ENCODE peak calls at places on chromosomes 1 and 21, in four cellular contexts. One of them, this sample, is unnamed.

GRCh38 chr21:42988234-42988965 is 14.0 kb downstream of the PKNOX1 start:
- DNase-seq in M059J: no peak
- DNase-seq in stimulated activated CD4-positive, alpha-beta T cell treated with anti-CD3 and anti-CD28 coated beads, Interleukin-1b, Interleukin-23, amount 100 ng/mL, for 4 hours: no peak
- DNase-seq in cardiac fibroblast: peak; percentile 40
- DNase-seq in this sample: no peak

GRCh38 chr1:161244888-161245287 is 6.9 kb upstream of the NR1I3 start:
- DNase-seq in M059J: no peak
- DNase-seq in stimulated activated CD4-positive, alpha-beta T cell treated with anti-CD3 and anti-CD28 coated beads, Interleukin-1b, Interleukin-23, amount 100 ng/mL, for 4 hours: no peak
- DNase-seq in cardiac fibroblast: no peak
- DNase-seq in this sample: no peak

GRCh38 chr1:19423130-19423529 is 62.2 kb downstream of the CAPZB start:
- DNase-seq in M059J: no peak
- DNase-seq in stimulated activated CD4-positive, alpha-beta T cell treated with anti-CD3 and anti-CD28 coated beads, Interleukin-1b, Interleukin-23, amount 100 ng/mL, for 4 hours: no peak
- DNase-seq in cardiac fibroblast: no peak
- DNase-seq in this sample: no peak

GRCh38 chr21:37531402-37532042 is 164.9 kb downstream of the DYRK1A start:
- DNase-seq in M059J: no peak
- DNase-seq in stimulated activated CD4-positive, alpha-beta T cell treated with anti-CD3 and anti-CD28 coated beads, Interleukin-1b, Interleukin-23, amount 100 ng/mL, for 4 hours: no peak
- DNase-seq in cardiac fibroblast: no peak
- DNase-seq in this sample: no peak

GRCh38 chr1:31376374-31377134 is 3.7 kb upstream of the FABP3 start:
- DNase-seq in M059J: peak; percentile 88
- DNase-seq in stimulated activated CD4-positive, alpha-beta T cell treated with anti-CD3 and anti-CD28 coated beads, Interleukin-1b, Interleukin-23, amount 100 ng/mL, for 4 hours: no peak
- DNase-seq in cardiac fibroblast: peak; percentile 99
- DNase-seq in this sample: no peak

GRCh38 chr1:3610165-3610822 is 1.0 kb downstream of the MEGF6 start:
- DNase-seq in M059J: no peak
- DNase-seq in stimulated activated CD4-positive, alpha-beta T cell treated with anti-CD3 and anti-CD28 coated beads, Interleukin-1b, Interleukin-23, amount 100 ng/mL, for 4 hours: no peak
- DNase-seq in cardiac fibroblast: peak; percentile 19
- DNase-seq in this sample: no peak

GRCh38 chr1:97138515-97139032 is 417.0 kb downstream of the PTBP2 start:
- DNase-seq in M059J: no peak
- DNase-seq in stimulated activated CD4-positive, alpha-beta T cell treated with anti-CD3 and anti-CD28 coated beads, Interleukin-1b, Interleukin-23, amount 100 ng/mL, for 4 hours: no peak
- DNase-seq in cardiac fibroblast: no peak
- DNase-seq in this sample: no peak

GRCh38 chr1:185741551-185741950 is 7.4 kb downstream of the HMCN1 start:
- DNase-seq in M059J: no peak
- DNase-seq in stimulated activated CD4-positive, alpha-beta T cell treated with anti-CD3 and anti-CD28 coated beads, Interleukin-1b, Interleukin-23, amount 100 ng/mL, for 4 hours: no peak
- DNase-seq in cardiac fibroblast: peak; percentile 40
- DNase-seq in this sample: no peak

GRCh38 chr1:53183277-53183990 is 13.2 kb upstream of the CPT2 start:
- DNase-seq in M059J: no peak
- DNase-seq in stimulated activated CD4-positive, alpha-beta T cell treated with anti-CD3 and anti-CD28 coated beads, Interleukin-1b, Interleukin-23, amount 100 ng/mL, for 4 hours: no peak
- DNase-seq in cardiac fibroblast: no peak
- DNase-seq in this sample: no peak

GRCh38 chr1:233843523-233844204 is 60.8 kb upstream of the SLC35F3 start:
- DNase-seq in M059J: peak; percentile 95
- DNase-seq in stimulated activated CD4-positive, alpha-beta T cell treated with anti-CD3 and anti-CD28 coated beads, Interleukin-1b, Interleukin-23, amount 100 ng/mL, for 4 hours: no peak
- DNase-seq in cardiac fibroblast: no peak
- DNase-seq in this sample: no peak

GRCh38 chr1:173639102-173639501 is 4.0 kb downstream of the TEX50 start:
- DNase-seq in M059J: no peak
- DNase-seq in stimulated activated CD4-positive, alpha-beta T cell treated with anti-CD3 and anti-CD28 coated beads, Interleukin-1b, Interleukin-23, amount 100 ng/mL, for 4 hours: no peak
- DNase-seq in cardiac fibroblast: no peak
- DNase-seq in this sample: no peak

GRCh38 chr1:240031414-240031813 is 60.3 kb upstream of the FMN2 start:
- DNase-seq in M059J: peak; percentile 83
- DNase-seq in stimulated activated CD4-positive, alpha-beta T cell treated with anti-CD3 and anti-CD28 coated beads, Interleukin-1b, Interleukin-23, amount 100 ng/mL, for 4 hours: no peak
- DNase-seq in cardiac fibroblast: peak; percentile 54
- DNase-seq in this sample: no peak

GRCh38 chr1:227774721-227775665 is 39.8 kb downstream of the SNAP47 start:
- DNase-seq in M059J: peak; percentile 17
- DNase-seq in stimulated activated CD4-positive, alpha-beta T cell treated with anti-CD3 and anti-CD28 coated beads, Interleukin-1b, Interleukin-23, amount 100 ng/mL, for 4 hours: no peak
- DNase-seq in cardiac fibroblast: no peak
- DNase-seq in this sample: no peak

GRCh38 chr1:239155466-239155865 is 230.9 kb upstream of the CHRM3 start:
- DNase-seq in M059J: no peak
- DNase-seq in stimulated activated CD4-positive, alpha-beta T cell treated with anti-CD3 and anti-CD28 coated beads, Interleukin-1b, Interleukin-23, amount 100 ng/mL, for 4 hours: no peak
- DNase-seq in cardiac fibroblast: no peak
- DNase-seq in this sample: no peak

GRCh38 chr1:210250665-210250997 is 18.0 kb downstream of the SERTAD4 start:
- DNase-seq in M059J: peak; percentile 49
- DNase-seq in stimulated activated CD4-positive, alpha-beta T cell treated with anti-CD3 and anti-CD28 coated beads, Interleukin-1b, Interleukin-23, amount 100 ng/mL, for 4 hours: no peak
- DNase-seq in cardiac fibroblast: no peak
- DNase-seq in this sample: no peak

GRCh38 chr1:208980590-208980989 is 602.9 kb upstream of the CAMK1G start:
- DNase-seq in M059J: peak; percentile 40
- DNase-seq in stimulated activated CD4-positive, alpha-beta T cell treated with anti-CD3 and anti-CD28 coated beads, Interleukin-1b, Interleukin-23, amount 100 ng/mL, for 4 hours: no peak
- DNase-seq in cardiac fibroblast: peak; percentile 10
- DNase-seq in this sample: no peak

GRCh38 chr1:151897861-151898468 is 11.3 kb downstream of the THEM4 start:
- DNase-seq in M059J: no peak
- DNase-seq in stimulated activated CD4-positive, alpha-beta T cell treated with anti-CD3 and anti-CD28 coated beads, Interleukin-1b, Interleukin-23, amount 100 ng/mL, for 4 hours: no peak
- DNase-seq in cardiac fibroblast: no peak
- DNase-seq in this sample: no peak

GRCh38 chr1:209715314-209715713 is 10.7 kb downstream of the HSD11B1 start:
- DNase-seq in M059J: no peak
- DNase-seq in stimulated activated CD4-positive, alpha-beta T cell treated with anti-CD3 and anti-CD28 coated beads, Interleukin-1b, Interleukin-23, amount 100 ng/mL, for 4 hours: no peak
- DNase-seq in cardiac fibroblast: no peak
- DNase-seq in this sample: no peak

GRCh38 chr1:86747304-86747703 is 42.9 kb downstream of the SH3GLB1 start:
- DNase-seq in M059J: no peak
- DNase-seq in stimulated activated CD4-positive, alpha-beta T cell treated with anti-CD3 and anti-CD28 coated beads, Interleukin-1b, Interleukin-23, amount 100 ng/mL, for 4 hours: no peak
- DNase-seq in cardiac fibroblast: no peak
- DNase-seq in this sample: no peak

GRCh38 chr1:200866521-200866920 is 6.3 kb upstream of the GPR25 start:
- DNase-seq in M059J: peak; percentile 30
- DNase-seq in stimulated activated CD4-positive, alpha-beta T cell treated with anti-CD3 and anti-CD28 coated beads, Interleukin-1b, Interleukin-23, amount 100 ng/mL, for 4 hours: no peak
- DNase-seq in cardiac fibroblast: peak; percentile 14
- DNase-seq in this sample: no peak

GRCh38 chr1:176779655-176780328 is 316.8 kb downstream of the PAPPA2 start:
- DNase-seq in M059J: no peak
- DNase-seq in stimulated activated CD4-positive, alpha-beta T cell treated with anti-CD3 and anti-CD28 coated beads, Interleukin-1b, Interleukin-23, amount 100 ng/mL, for 4 hours: no peak
- DNase-seq in cardiac fibroblast: no peak
- DNase-seq in this sample: no peak

GRCh38 chr1:227033880-227034279 is 93.8 kb downstream of the COQ8A start:
- DNase-seq in M059J: no peak
- DNase-seq in stimulated activated CD4-positive, alpha-beta T cell treated with anti-CD3 and anti-CD28 coated beads, Interleukin-1b, Interleukin-23, amount 100 ng/mL, for 4 hours: no peak
- DNase-seq in cardiac fibroblast: no peak
- DNase-seq in this sample: no peak

GRCh38 chr1:153774780-153775431 is at the start of gene SLC27A3:
- DNase-seq in M059J: peak; percentile 48
- DNase-seq in stimulated activated CD4-positive, alpha-beta T cell treated with anti-CD3 and anti-CD28 coated beads, Interleukin-1b, Interleukin-23, amount 100 ng/mL, for 4 hours: no peak
- DNase-seq in cardiac fibroblast: peak; percentile 35
- DNase-seq in this sample: no peak

GRCh38 chr1:36576677-36577076 is 94.0 kb upstream of the CSF3R start:
- DNase-seq in M059J: no peak
- DNase-seq in stimulated activated CD4-positive, alpha-beta T cell treated with anti-CD3 and anti-CD28 coated beads, Interleukin-1b, Interleukin-23, amount 100 ng/mL, for 4 hours: no peak
- DNase-seq in cardiac fibroblast: no peak
- DNase-seq in this sample: no peak

GRCh38 chr1:154998818-154999650 is 3.6 kb upstream of the ZBTB7B start:
- DNase-seq in M059J: no peak
- DNase-seq in stimulated activated CD4-positive, alpha-beta T cell treated with anti-CD3 and anti-CD28 coated beads, Interleukin-1b, Interleukin-23, amount 100 ng/mL, for 4 hours: peak; percentile 69
- DNase-seq in cardiac fibroblast: peak; percentile 79
- DNase-seq in this sample: peak; percentile 47

GRCh38 chr1:14321413-14321812 is 277.1 kb upstream of the KAZN start:
- DNase-seq in M059J: no peak
- DNase-seq in stimulated activated CD4-positive, alpha-beta T cell treated with anti-CD3 and anti-CD28 coated beads, Interleukin-1b, Interleukin-23, amount 100 ng/mL, for 4 hours: no peak
- DNase-seq in cardiac fibroblast: no peak
- DNase-seq in this sample: no peak

GRCh38 chr1:182990413-182991144 is 32.6 kb upstream of the LAMC1 start:
- DNase-seq in M059J: peak; percentile 71
- DNase-seq in stimulated activated CD4-positive, alpha-beta T cell treated with anti-CD3 and anti-CD28 coated beads, Interleukin-1b, Interleukin-23, amount 100 ng/mL, for 4 hours: no peak
- DNase-seq in cardiac fibroblast: peak; percentile 56
- DNase-seq in this sample: no peak

GRCh38 chr1:9028921-9029715 is 2.9 kb upstream of the SLC2A7 start:
- DNase-seq in M059J: no peak
- DNase-seq in stimulated activated CD4-positive, alpha-beta T cell treated with anti-CD3 and anti-CD28 coated beads, Interleukin-1b, Interleukin-23, amount 100 ng/mL, for 4 hours: no peak
- DNase-seq in cardiac fibroblast: peak; percentile 13
- DNase-seq in this sample: no peak

GRCh38 chr1:110524311-110525249 is 5.6 kb upstream of the KCNA10 start:
- DNase-seq in M059J: peak; percentile 23
- DNase-seq in stimulated activated CD4-positive, alpha-beta T cell treated with anti-CD3 and anti-CD28 coated beads, Interleukin-1b, Interleukin-23, amount 100 ng/mL, for 4 hours: peak; percentile 25
- DNase-seq in cardiac fibroblast: peak; percentile 38
- DNase-seq in this sample: peak; percentile 48

GRCh38 chr1:178579562-178579961 is 66.7 kb downstream of the TEX35 start:
- DNase-seq in M059J: no peak
- DNase-seq in stimulated activated CD4-positive, alpha-beta T cell treated with anti-CD3 and anti-CD28 coated beads, Interleukin-1b, Interleukin-23, amount 100 ng/mL, for 4 hours: no peak
- DNase-seq in cardiac fibroblast: no peak
- DNase-seq in this sample: no peak

GRCh38 chr1:67019600-67020136 is 34.3 kb downstream of the SLC35D1 start:
- DNase-seq in M059J: peak; percentile 96
- DNase-seq in stimulated activated CD4-positive, alpha-beta T cell treated with anti-CD3 and anti-CD28 coated beads, Interleukin-1b, Interleukin-23, amount 100 ng/mL, for 4 hours: no peak
- DNase-seq in cardiac fibroblast: peak; percentile 76
- DNase-seq in this sample: no peak

GRCh38 chr1:16720403-16721223 is 19.7 kb upstream of the RNU1-4 start:
- DNase-seq in M059J: no peak
- DNase-seq in stimulated activated CD4-positive, alpha-beta T cell treated with anti-CD3 and anti-CD28 coated beads, Interleukin-1b, Interleukin-23, amount 100 ng/mL, for 4 hours: no peak
- DNase-seq in cardiac fibroblast: no peak
- DNase-seq in this sample: no peak

GRCh38 chr1:30169269-30169668 is 554.1 kb downstream of the MATN1 start:
- DNase-seq in M059J: no peak
- DNase-seq in stimulated activated CD4-positive, alpha-beta T cell treated with anti-CD3 and anti-CD28 coated beads, Interleukin-1b, Interleukin-23, amount 100 ng/mL, for 4 hours: no peak
- DNase-seq in cardiac fibroblast: no peak
- DNase-seq in this sample: no peak

GRCh38 chr1:156499703-156500577 is 635 bp downstream of the MEF2D start:
- DNase-seq in M059J: no peak
- DNase-seq in stimulated activated CD4-positive, alpha-beta T cell treated with anti-CD3 and anti-CD28 coated beads, Interleukin-1b, Interleukin-23, amount 100 ng/mL, for 4 hours: no peak
- DNase-seq in cardiac fibroblast: no peak
- DNase-seq in this sample: peak; percentile 43

GRCh38 chr1:18288609-18289219 is 181.1 kb downstream of the IGSF21 start:
- DNase-seq in M059J: no peak
- DNase-seq in stimulated activated CD4-positive, alpha-beta T cell treated with anti-CD3 and anti-CD28 coated beads, Interleukin-1b, Interleukin-23, amount 100 ng/mL, for 4 hours: no peak
- DNase-seq in cardiac fibroblast: no peak
- DNase-seq in this sample: no peak

GRCh38 chr21:45029298-45029967 is 44.9 kb upstream of the ADARB1 start:
- DNase-seq in M059J: no peak
- DNase-seq in stimulated activated CD4-positive, alpha-beta T cell treated with anti-CD3 and anti-CD28 coated beads, Interleukin-1b, Interleukin-23, amount 100 ng/mL, for 4 hours: no peak
- DNase-seq in cardiac fibroblast: peak; percentile 46
- DNase-seq in this sample: no peak

GRCh38 chr1:2832506-2833453 is 31.3 kb upstream of the TTC34 start:
- DNase-seq in M059J: no peak
- DNase-seq in stimulated activated CD4-positive, alpha-beta T cell treated with anti-CD3 and anti-CD28 coated beads, Interleukin-1b, Interleukin-23, amount 100 ng/mL, for 4 hours: no peak
- DNase-seq in cardiac fibroblast: no peak
- DNase-seq in this sample: no peak

This sample was measured in progenitor cell of endocrine pancreas.